ENCODE peak calls at places on chromosomes 12 and 14, in four cellular contexts. L is MM.1S, C is colonic mucosa, N is cardiac muscle cell. M is an unnamed sample.

GRCh38 chr14:74402264-74403251 is 23.5 kb downstream of the SYNDIG1L start:
- DNase-seq in L (no peak), C (no peak), N (peak; percentile 35), M (no peak)

GRCh38 chr14:90489916-90490726 is 93.3 kb downstream of the CALM1 start:
- DNase-seq in L (no peak), C (no peak), N (no peak), M (no peak)

GRCh38 chr14:65560340-65561027 is 148.0 kb downstream of the FUT8 start:
- DNase-seq in L (no peak), C (no peak), N (no peak), M (no peak)

GRCh38 chr12:105406497-105406896 is 76.0 kb downstream of the C12orf75 start:
- DNase-seq in L (no peak), C (no peak), N (no peak), M (no peak)

GRCh38 chr14:54760866-54761265 is 141.8 kb downstream of the GCH1 start:
- DNase-seq in L (no peak), C (no peak), N (no peak), M (no peak)

GRCh38 chr14:73724696-73725095 is 10.5 kb upstream of the PNMA1 start:
- DNase-seq in L (no peak), C (no peak), N (no peak), M (peak; percentile 28)

GRCh38 chr12:67697443-67697842 is 48.9 kb downstream of the DYRK2 start:
- DNase-seq in L (no peak), C (no peak), N (no peak), M (no peak)

GRCh38 chr14:30115756-30116155 is 188.1 kb upstream of the PRKD1 start:
- DNase-seq in L (no peak), C (no peak), N (no peak), M (no peak)

GRCh38 chr12:128820723-128821432 is 2.9 kb downstream of the SLC15A4 start:
- DNase-seq in L (no peak), C (peak; percentile 32), N (no peak), M (peak; percentile 64)

GRCh38 chr12:6367065-6367968 is 8.0 kb downstream of the SCNN1A start:
- DNase-seq in L (peak; percentile 57), C (peak; percentile 41), N (no peak), M (peak; percentile 40)

GRCh38 chr12:42884116-42884515 is 294.6 kb upstream of the PRICKLE1 start:
- DNase-seq in L (no peak), C (no peak), N (no peak), M (no peak)

GRCh38 chr12:119149270-119149669 is 29.5 kb upstream of the HSPB8 start:
- DNase-seq in L (no peak), C (no peak), N (no peak), M (no peak)

GRCh38 chr14:73754911-73755360 is 40.8 kb upstream of the PNMA1 start:
- DNase-seq in L (no peak), C (no peak), N (no peak), M (peak; percentile 75)

GRCh38 chr14:53848851-53849250 is 107.8 kb downstream of the BMP4 start:
- DNase-seq in L (no peak), C (no peak), N (no peak), M (no peak)

GRCh38 chr12:6534914-6535696 is 788 bp downstream of the GAPDH start:
- DNase-seq in L (peak; percentile 61), C (peak; percentile 73), N (peak; percentile 62), M (peak; percentile 89)

GRCh38 chr12:32366704-32367103 is 32.7 kb upstream of the FGD4 start:
- DNase-seq in L (no peak), C (no peak), N (no peak), M (no peak)

GRCh38 chr14:64966976-64967375 is 5.2 kb downstream of the RAB15 start:
- DNase-seq in L (no peak), C (no peak), N (no peak), M (no peak)

GRCh38 chr14:95045255-95045701 is 112.1 kb downstream of the DICER1 start:
- DNase-seq in L (no peak), C (no peak), N (no peak), M (no peak)

GRCh38 chr14:103597623-103598372 is 31.2 kb upstream of the KLC1 start:
- DNase-seq in L (no peak), C (no peak), N (no peak), M (peak; percentile 30)

GRCh38 chr12:120813588-120814153 is 88.0 kb downstream of the ACADS start:
- DNase-seq in L (no peak), C (no peak), N (no peak), M (no peak)

GRCh38 chr14:91387135-91387849 is 30.3 kb downstream of the CCDC88C start:
- DNase-seq in L (no peak), C (no peak), N (peak; percentile 71), M (no peak)

GRCh38 chr14:76997257-76997970 is 31.1 kb downstream of the IRF2BPL start:
- DNase-seq in L (no peak), C (no peak), N (no peak), M (no peak)

GRCh38 chr14:76996563-76997146 is 31.9 kb downstream of the IRF2BPL start:
- DNase-seq in L (no peak), C (no peak), N (no peak), M (no peak)

GRCh38 chr14:76990084-76990483 is 38.4 kb downstream of the IRF2BPL start:
- DNase-seq in L (no peak), C (no peak), N (no peak), M (no peak)

GRCh38 chr14:76995279-76996035 is 33.1 kb downstream of the IRF2BPL start:
- DNase-seq in L (no peak), C (no peak), N (no peak), M (no peak)

GRCh38 chr14:76993743-76994142 is 34.8 kb downstream of the IRF2BPL start:
- DNase-seq in L (no peak), C (no peak), N (peak; percentile 46), M (no peak)
- H3K27ac ChIP-seq in L (no peak overlapping the region), C (no peak overlapping the region), N (no peak overlapping the region), M (no peak overlapping the region)

GRCh38 chr12:47901285-47902093 is 3.3 kb downstream of the VDR start:
- DNase-seq in L (no peak), C (peak; percentile 64), N (no peak), M (no peak)
- H3K27me3 ChIP-seq in L (no peaks in the 10 kb centered on the region), C (no peaks in the 10 kb centered on the region), N (peaks cover 80% of the 10 kb centered on the region), M (no peaks in the 10 kb centered on the region)

DNA sequence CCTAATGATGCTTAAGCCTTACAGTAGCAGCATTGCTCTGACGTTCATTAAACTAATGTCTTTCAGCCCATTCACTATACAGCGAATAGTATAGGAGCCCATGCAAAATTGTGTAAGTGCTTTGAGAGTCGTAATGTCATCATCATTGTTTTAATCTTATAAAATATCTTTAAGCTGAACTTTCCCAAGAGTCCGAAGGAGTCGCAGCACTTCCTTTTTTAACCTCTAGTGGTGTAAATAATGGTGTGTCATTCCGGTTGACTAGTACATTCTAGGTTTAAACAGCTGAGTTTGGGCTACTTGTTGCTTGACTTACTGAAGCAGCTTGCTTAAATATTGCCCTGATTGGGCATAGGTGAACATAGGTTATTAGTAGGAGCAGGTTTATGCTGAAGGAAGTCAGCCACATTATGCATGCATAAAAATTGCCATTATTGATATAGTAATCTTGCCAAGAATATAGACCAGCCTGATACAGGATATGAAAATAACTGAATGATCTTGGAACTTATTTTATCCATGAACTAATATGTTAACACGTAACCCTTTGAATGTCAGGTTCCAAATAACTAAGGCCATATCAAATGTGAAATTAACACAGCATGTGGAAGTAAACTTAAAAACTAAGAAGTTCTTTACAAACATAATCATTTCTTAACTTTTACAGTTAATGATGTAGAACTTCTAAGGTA is 2.6 kb downstream of the WNK1 start:
- DNase-seq in L (peak; percentile 64), C (no peak), N (peak; percentile 23), M (no peak)
- H3K4me1 ChIP-seq in L (peaks cover 11% of the 10 kb centered on the region), C (peaks cover 11% of the 10 kb centered on the region), N (peaks cover 28% of the 10 kb centered on the region), M (no peaks in the 10 kb centered on the region)

GRCh38 chr14:82655770-82656169 is 1122.1 kb upstream of the SEL1L start:
- DNase-seq in L (no peak), C (no peak), N (no peak), M (no peak)

GRCh38 chr14:82657186-82657675 is 1123.6 kb upstream of the SEL1L start:
- DNase-seq in L (no peak), C (no peak), N (no peak), M (no peak)

GRCh38 chr14:82667006-82667405 is 1133.4 kb upstream of the SEL1L start:
- DNase-seq in L (no peak), C (no peak), N (no peak), M (no peak)

GRCh38 chr14:82661258-82661657 is 1127.6 kb upstream of the SEL1L start:
- DNase-seq in L (no peak), C (no peak), N (no peak), M (no peak)
- H3K27ac ChIP-seq in L (no peak overlapping the region), C (no peak overlapping the region), N (no peak overlapping the region), M (no peak overlapping the region)

GRCh38 chr12:24134092-24134491 is 184.6 kb upstream of the SOX5 start:
- DNase-seq in L (no peak), C (no peak), N (no peak), M (no peak)
- H3K27me3 ChIP-seq in L (no peaks in the 10 kb centered on the region), C (no peaks in the 10 kb centered on the region), N (no peaks in the 10 kb centered on the region), M (no peaks in the 10 kb centered on the region)